ENCODE peak calls at places on chromosomes 5 and 9, in four cellular contexts. F is GM12878, R is HepG2, N is K562. Q is an unnamed sample.

GRCh38 chr5:168356592-168356991 is 65.1 kb downstream of the WWC1 start:
- DNase-seq in F (no peak), R (no peak), N (no peak), Q (no peak)

GRCh38 chr5:59640411-59640810 is 253.1 kb downstream of the PDE4D start:
- DNase-seq in F (no peak), R (no peak), N (no peak), Q (no peak)

GRCh38 chr5:177403194-177403825 is 2.8 kb upstream of the PFN3 start:
- DNase-seq in F (no peak), R (no peak), N (no peak), Q (peak; percentile 50)

GRCh38 chr5:78628260-78629024 is 20.1 kb downstream of the LHFPL2 start:
- DNase-seq in F (no peak), R (no peak), N (no peak), Q (no peak)

GRCh38 chr5:119435436-119436132 is 16.7 kb upstream of the HSD17B4 start:
- DNase-seq in F (peak; percentile 44), R (peak; percentile 55), N (peak; percentile 36), Q (peak; percentile 81)

GRCh38 chr9:13274901-13275641 is 4.4 kb downstream of the MPDZ start:
- DNase-seq in F (no peak), R (no peak), N (no peak), Q (no peak)

GRCh38 chr9:34479316-34479865 is 20.8 kb downstream of the DNAI1 start:
- DNase-seq in F (no peak), R (no peak), N (no peak), Q (no peak)

GRCh38 chr9:655875-656274 is 185.6 kb upstream of the DMRT1 start:
- DNase-seq in F (no peak), R (no peak), N (no peak), Q (no peak)

GRCh38 chr9:4573634-4574391 is 83.5 kb downstream of the SLC1A1 start:
- DNase-seq in F (no peak), R (no peak), N (no peak), Q (no peak)

GRCh38 chr5:115522832-115523365 is 21.7 kb downstream of the FEM1C start:
- DNase-seq in F (no peak), R (no peak), N (no peak), Q (no peak)

GRCh38 chr5:6252581-6252980 is 125.8 kb downstream of the MED10 start:
- DNase-seq in F (no peak), R (no peak), N (no peak), Q (no peak)

GRCh38 chr9:75957095-75957494 is 66.6 kb downstream of the PCSK5 start:
- DNase-seq in F (no peak), R (no peak), N (no peak), Q (no peak)

GRCh38 chr9:32584784-32585183 is 11.8 kb upstream of the NDUFB6 start:
- DNase-seq in F (no peak), R (no peak), N (no peak), Q (no peak)

GRCh38 chr9:4603830-4604229 is 58.3 kb upstream of the PLPP6 start:
- DNase-seq in F (no peak), R (no peak), N (no peak), Q (no peak)

GRCh38 chr9:22683393-22684075 is 236.9 kb downstream of the DMRTA1 start:
- DNase-seq in F (no peak), R (no peak), N (no peak), Q (no peak)

GRCh38 chr9:119375892-119376291 is 6.7 kb upstream of the BRINP1 start:
- DNase-seq in F (no peak), R (peak; percentile 29), N (peak; percentile 10), Q (peak; percentile 61)

DNA sequence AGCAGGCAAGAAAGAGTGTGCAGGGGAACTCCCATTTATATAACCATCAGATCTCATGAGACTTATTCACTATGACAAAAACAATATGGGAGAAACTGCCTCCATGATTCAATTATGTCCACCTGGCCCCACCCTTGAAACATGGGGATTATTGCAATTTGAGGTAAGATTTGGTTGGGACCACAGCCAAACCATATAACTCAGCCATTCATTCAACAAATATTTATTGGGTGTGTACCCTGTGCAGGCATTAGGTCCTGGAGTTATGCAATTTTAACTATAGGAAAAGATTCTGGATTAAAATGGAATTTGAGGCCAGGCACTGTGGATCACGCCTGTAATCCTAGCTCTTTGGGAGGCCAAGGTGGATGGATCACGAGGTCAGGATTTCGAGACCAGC is 124.2 kb upstream of the GAS1 start:
- DNase-seq in F (no peak), R (no peak), N (no peak), Q (no peak)
- TF ChIP-seq NR2C2 in F (no peak), R (no peak), N (no peak), Q (no peak)

GRCh38 chr5:128965011-128965637 is at the start of gene SLC27A6:
- DNase-seq in F (no peak), R (no peak), N (peak; percentile 29), Q (peak; percentile 66)
- TF ChIP-seq NR2C2 in F (no peak), R (no peak), N (no peak), Q (no peak)

DNA sequence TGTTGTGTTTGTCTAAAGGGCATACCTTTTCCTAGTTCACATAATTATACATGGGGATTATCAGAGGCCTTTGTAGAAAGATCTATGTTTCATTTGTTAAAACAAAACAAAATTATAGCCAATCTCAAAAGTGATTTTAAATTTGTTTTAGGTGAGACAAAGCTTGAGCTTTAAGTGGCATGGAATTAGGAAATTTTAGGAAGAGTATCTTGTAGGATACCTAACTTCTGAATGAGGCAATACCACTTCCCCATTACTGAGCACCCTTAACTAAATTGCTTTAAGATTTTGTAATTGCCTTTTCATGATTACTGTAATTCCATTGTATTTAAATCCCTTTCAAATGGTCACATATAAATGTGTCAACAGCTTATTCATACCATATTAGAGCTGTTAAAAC is 775.6 kb downstream of the NR2F1-AS1 start:
- DNase-seq in F (no peak), R (no peak), N (no peak), Q (no peak)
- TF ChIP-seq NR2C2 in F (no peak), R (no peak), N (no peak), Q (no peak)

DNA sequence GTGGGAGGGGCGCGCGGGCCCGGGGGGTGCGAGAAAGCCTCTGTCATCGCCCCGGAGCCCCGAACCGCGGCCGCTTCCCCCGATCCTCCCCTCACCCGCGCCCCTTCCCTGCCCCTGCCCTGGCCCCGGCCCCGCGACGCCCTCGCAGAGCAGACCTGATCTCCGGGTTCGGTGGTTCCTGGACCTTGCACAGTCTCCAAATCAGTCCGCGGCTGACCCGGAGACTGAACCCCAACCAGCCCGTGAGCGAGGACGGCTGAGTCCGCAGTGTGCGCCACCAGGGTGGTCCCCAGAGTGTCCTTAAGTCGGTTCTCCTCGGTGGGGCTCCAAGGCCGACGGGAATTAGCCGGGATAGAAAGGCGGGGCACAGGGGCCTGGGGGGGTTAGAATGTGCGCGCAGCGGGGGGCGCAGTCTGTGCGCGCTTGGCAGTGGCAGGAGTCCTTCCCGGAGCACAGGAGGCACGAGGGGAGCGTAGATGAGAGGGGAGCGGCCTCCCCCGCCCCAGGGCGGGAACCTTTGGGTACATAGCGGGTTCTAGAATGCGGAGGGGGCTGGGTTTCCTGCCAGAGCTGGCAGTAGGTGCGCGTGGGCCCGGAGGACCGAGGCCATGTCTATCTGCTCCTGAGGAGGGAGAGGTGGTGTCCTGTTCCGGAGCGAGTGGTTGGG is 779 bp downstream of the PKN3 start:
- DNase-seq in F (no peak), R (no peak), N (peak; percentile 82), Q (peak; percentile 66)
- TF ChIP-seq NR2C2 in F (no peak), R (no peak), N (peak; percentile 43), Q (no peak)

GRCh38 chr5:132293066-132293991 is 865 bp upstream of the SLC22A4 start:
- DNase-seq in F (no peak), R (peak; percentile 82), N (peak; percentile 88), Q (peak; percentile 77)
- TF ChIP-seq NR2C2 in F (no peak), R (peak; percentile 75), N (peak; percentile 70), Q (no peak)

GRCh38 chr5:74073257-74073656 is 447.3 kb downstream of the ARHGEF28 start:
- DNase-seq in F (no peak), R (no peak), N (no peak), Q (no peak)

GRCh38 chr5:74072646-74073045 is 446.6 kb downstream of the ARHGEF28 start:
- DNase-seq in F (no peak), R (no peak), N (no peak), Q (no peak)

GRCh38 chr5:74074111-74074510 is 448.1 kb downstream of the ARHGEF28 start:
- DNase-seq in F (no peak), R (no peak), N (no peak), Q (no peak)

GRCh38 chr5:74075900-74076484 is 450.0 kb downstream of the ARHGEF28 start:
- DNase-seq in F (no peak), R (no peak), N (no peak), Q (no peak)

GRCh38 chr5:74075496-74075895 is 449.5 kb downstream of the ARHGEF28 start:
- DNase-seq in F (no peak), R (no peak), N (no peak), Q (no peak)
- TF ChIP-seq NR2C2 in F (no peak), R (no peak), N (no peak), Q (no peak)